ENCODE peak calls at places on chromosomes 12 and 14, in eight cellular contexts. G is H1; B is astrocyte of the cerebellum; R is endothelial cell of umbilical vein; P is adrenal gland; V is tibial artery; F is fibroblast of lung; O is CD4-positive, alpha-beta T cell. I is an unnamed sample.

GRCh38 chr12:105813201-105813600 is 325.6 kb downstream of the NUAK1 start:
- DNase-seq in R (no peak), V (no peak), O (no peak), P (no peak), F (no peak), B (no peak), G (no peak), I (no peak)

GRCh38 chr14:91997492-91997891 is 42.4 kb downstream of the TRIP11 start:
- DNase-seq in B (no peak), P (no peak), R (peak), O (no peak), F (no peak), G (no peak), V (no peak), I (no peak)

GRCh38 chr14:26930576-26930975 is 332.7 kb upstream of the NOVA1 start:
- DNase-seq in G (no peak), P (no peak), R (no peak), B (no peak), V (no peak), F (no peak), O (no peak), I (no peak)

GRCh38 chr12:113339540-113339939 is 4.6 kb upstream of the SLC8B1 start:
- DNase-seq in R (no peak), G (no peak), V (no peak), O (no peak), B (no peak), F (no peak), P (no peak), I (no peak)

GRCh38 chr12:51942501-51943000 is 8.9 kb upstream of the ACVR1B start:
- DNase-seq in F (no peak), O (no peak), R (no peak), B (no peak), V (no peak), P (no peak), G (no peak), I (no peak)

GRCh38 chr12:62146323-62146722 is 113.9 kb upstream of the USP15 start:
- DNase-seq in V (no peak), F (no peak), B (no peak), G (no peak), P (no peak), R (no peak), O (no peak), I (no peak)

GRCh38 chr12:51694146-51694545 is 103.1 kb downstream of the SCN8A start:
- DNase-seq in P (no peak), G (no peak), B (no peak), V (no peak), O (no peak), F (no peak), R (no peak), I (no peak)

GRCh38 chr14:100955201-100955600 is 51.7 kb upstream of the RTL1 start:
- DNase-seq in V (no peak), F (peak), B (peak), R (peak), P (no peak), G (no peak), O (no peak), I (no peak)

GRCh38 chr12:112506513-112507166 is 87.9 kb downstream of the PTPN11 start:
- DNase-seq in B (no peak), V (no peak), R (no peak), P (no peak), G (no peak), O (no peak), F (no peak), I (no peak)

GRCh38 chr14:68042591-68043210 is 223.1 kb downstream of the RAD51B start:
- DNase-seq in G (no peak), F (peak), P (no peak), R (no peak), V (no peak), B (peak), O (no peak), I (no peak)

GRCh38 chr14:22567437-22567836 is 21.6 kb downstream of the DAD1 start:
- DNase-seq in R (no peak), F (no peak), O (no peak), P (no peak), V (no peak), G (no peak), B (no peak), I (no peak)

GRCh38 chr14:96863327-96863985 is 66.3 kb downstream of the VRK1 start:
- DNase-seq in V (no peak), F (no peak), O (no peak), P (no peak), G (no peak), B (no peak), R (no peak), I (no peak)

GRCh38 chr14:55129428-55130193 is 559 bp downstream of the LGALS3 start:
- DNase-seq in F (peak), O (peak), V (peak), B (peak), G (no peak), P (peak), R (peak), I (no peak)

GRCh38 chr12:62860501-62861156 is 74.3 kb downstream of the PPM1H start:
- DNase-seq in F (peak), P (no peak), B (no peak), O (no peak), G (no peak), V (no peak), R (no peak), I (no peak)

GRCh38 chr14:86777950-86778602 is 1214.9 kb downstream of the GALC start:
- DNase-seq in G (no peak), R (no peak), V (no peak), O (no peak), P (no peak), F (peak), B (peak), I (no peak)

GRCh38 chr14:55339770-55340169 is 68.5 kb downstream of the FBXO34 start:
- DNase-seq in V (no peak), R (no peak), O (no peak), B (no peak), G (no peak), P (no peak), F (no peak), I (no peak)

GRCh38 chr14:92584221-92584620 is 70.6 kb downstream of the RIN3 start:
- DNase-seq in V (peak), B (no peak), F (no peak), G (no peak), P (no peak), R (no peak), O (no peak), I (no peak)

GRCh38 chr12:49019120-49019430 is 499 bp upstream of the PRKAG1 start:
- DNase-seq in B (no peak), G (no peak), R (no peak), V (no peak), P (no peak), F (no peak), O (no peak), I (no peak)

GRCh38 chr12:49021292-49021915 is 2.8 kb upstream of the PRKAG1 start:
- DNase-seq in B (no peak), R (no peak), F (no peak), G (no peak), V (no peak), O (no peak), P (peak), I (no peak)

GRCh38 chr12:49020441-49020840 is 1.9 kb upstream of the PRKAG1 start:
- DNase-seq in O (no peak), V (no peak), R (no peak), P (peak), B (no peak), G (no peak), F (no peak), I (no peak)

GRCh38 chr12:49018282-49019119 is at the start of gene PRKAG1:
- DNase-seq in P (peak), B (peak), R (peak), G (peak), V (peak), F (peak), O (peak), I (peak)

GRCh38 chr12:49019435-49020317 is 1.1 kb upstream of the PRKAG1 start:
- DNase-seq in P (peak), V (no peak), B (no peak), O (no peak), F (peak), G (no peak), R (peak), I (no peak)
- TF ChIP-seq CTCF in P (no peak), V (no peak), B (peak), O (peak), F (peak), G (peak), R (peak), I (peak)

GRCh38 chr12:122200541-122201175 is 2.9 kb upstream of the B3GNT4 start:
- DNase-seq in R (no peak), O (no peak), F (no peak), V (peak), P (no peak), G (no peak), B (no peak), I (no peak)
- TF ChIP-seq CTCF in R (no peak), O (no peak), F (no peak), V (no peak), P (no peak), G (peak), B (peak), I (no peak)

DNA sequence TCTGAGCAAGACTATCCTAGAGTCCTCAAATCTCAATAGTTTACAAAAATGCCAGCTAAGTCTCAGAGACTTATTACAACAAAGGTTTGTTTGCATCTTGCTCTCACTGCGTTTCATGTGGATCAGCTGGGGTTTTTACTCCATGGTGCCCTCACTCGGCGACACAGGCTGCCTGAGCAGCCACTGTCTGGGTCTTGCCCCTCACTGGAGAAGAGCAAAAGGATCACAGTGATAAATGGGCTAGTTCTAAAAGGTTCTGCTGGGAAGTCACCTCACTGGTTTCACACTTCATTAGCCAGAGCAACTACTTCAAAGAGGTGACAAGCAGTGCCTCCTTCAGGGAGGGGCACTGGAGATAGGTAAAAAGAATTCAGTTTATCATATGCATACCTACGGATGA is 392.0 kb downstream of the RPL10L start:
- DNase-seq in B (no peak), O (no peak), P (no peak), F (no peak), V (no peak), G (no peak), R (no peak), I (no peak)
- TF ChIP-seq CTCF in B (no peak), O (no peak), P (no peak), F (no peak), V (no peak), G (no peak), R (no peak), I (no peak)

DNA sequence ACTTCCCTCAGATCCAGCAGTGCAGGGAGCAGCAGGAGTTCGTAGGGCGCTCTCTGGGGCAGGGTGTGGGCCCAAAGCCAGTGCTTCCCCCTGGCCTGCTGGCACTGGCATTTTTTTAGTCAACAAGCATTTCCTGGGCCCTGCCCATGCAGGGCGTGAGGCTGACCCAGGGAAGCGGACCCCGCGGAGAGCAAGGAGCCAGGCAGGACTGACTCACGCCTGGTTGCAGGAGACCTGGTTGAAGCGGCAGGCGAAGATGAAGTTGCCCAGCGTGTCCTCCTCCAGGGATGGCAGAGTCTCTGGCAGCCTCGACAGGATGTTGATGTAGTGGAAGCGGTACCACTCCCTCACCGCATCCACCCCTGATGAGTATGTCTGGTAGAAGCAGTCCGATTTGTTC is 13.5 kb downstream of the SCNN1A start:
- DNase-seq in B (no peak), G (no peak), F (peak), P (peak), O (no peak), V (peak), R (peak), I (no peak)
- TF ChIP-seq CTCF in B (no peak), G (no peak), F (no peak), P (no peak), O (no peak), V (no peak), R (no peak), I (no peak)

DNA sequence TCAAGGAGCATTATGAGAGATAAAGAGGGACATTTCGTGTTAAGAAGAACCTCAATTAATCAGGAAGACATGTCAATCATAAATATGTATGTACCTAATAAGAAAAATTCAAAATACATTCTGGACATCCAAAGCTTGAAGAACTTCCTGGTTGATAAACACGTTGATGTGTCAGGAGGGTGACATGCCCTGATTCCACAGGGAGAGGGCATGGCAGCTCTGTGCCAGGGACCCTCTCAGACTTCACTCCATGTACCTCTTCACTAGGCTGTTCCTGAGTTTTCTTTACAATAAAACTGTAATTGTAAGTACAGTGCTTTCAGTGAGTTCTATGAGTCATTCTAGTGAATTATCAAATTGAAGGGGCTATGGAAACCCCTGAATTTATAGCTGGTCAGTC is 163.5 kb downstream of the CFAP54 start:
- DNase-seq in P (no peak), B (no peak), O (no peak), F (no peak), G (no peak), R (no peak), V (no peak), I (no peak)
- TF ChIP-seq CTCF in P (no peak), B (no peak), O (no peak), F (no peak), G (no peak), R (no peak), V (no peak), I (no peak)

GRCh38 chr12:27779837-27780611 is at the start of the genes KLHL42 and MANSC4:
- DNase-seq in R (peak), F (peak), G (no peak), O (peak), B (peak), P (peak), V (peak), I (peak)
- TF ChIP-seq CTCF in R (no peak), F (no peak), G (no peak), O (no peak), B (no peak), P (no peak), V (no peak), I (no peak)

I was measured in AG09319.